ENCODE peak calls at places on chromosome 14, in five cellular contexts. Q is heart right ventricle, B is cardiac fibroblast, E is fibroblast of the aortic adventitia, N is AG10803. R is an unnamed sample.

GRCh38 chr14:37597538-37598084 is 2.2 kb downstream of the TTC6 start:
- DNase-seq in Q (no peak), B (no peak), E (no peak), N (peak), R (no peak)

GRCh38 chr14:91303091-91303923 is 58.8 kb upstream of the GPR68 start:
- DNase-seq in Q (peak), B (peak), E (no peak), N (no peak), R (peak)

GRCh38 chr14:37594916-37595808 is at the start of the genes FOXA1 and TTC6:
- DNase-seq in Q (no peak), B (no peak), E (peak), N (peak), R (peak)

GRCh38 chr14:101914083-101914482 is 50.3 kb upstream of the DYNC1H1 start:
- DNase-seq in Q (no peak), B (no peak), E (no peak), N (no peak), R (no peak)

GRCh38 chr14:105180598-105181528 is at the start of gene NUDT14:
- DNase-seq in Q (peak), B (peak), E (peak), N (peak), R (peak)

GRCh38 chr14:78764240-78764639 is 594.1 kb downstream of the NRXN3 start:
- DNase-seq in Q (no peak), B (peak), E (peak), N (peak), R (no peak)

GRCh38 chr14:69499436-69499835 is 14.9 kb downstream of the PLEKHD1 start:
- DNase-seq in Q (no peak), B (no peak), E (no peak), N (no peak), R (no peak)

GRCh38 chr14:21025374-21026151 is 702 bp upstream of the NDRG2 start:
- DNase-seq in Q (peak), B (no peak), E (no peak), N (no peak), R (no peak)

GRCh38 chr14:101774814-101775213 is 13.3 kb downstream of the PPP2R5C start:
- DNase-seq in Q (no peak), B (no peak), E (no peak), N (no peak), R (no peak)

GRCh38 chr14:71036433-71036832 is 129.2 kb downstream of the PCNX1 start:
- DNase-seq in Q (no peak), B (no peak), E (no peak), N (no peak), R (no peak)

GRCh38 chr14:77041837-77042557 is 13.5 kb upstream of the IRF2BPL start:
- DNase-seq in Q (peak), B (peak), E (peak), N (peak), R (peak)

GRCh38 chr14:73725116-73726024 is 11.2 kb upstream of the PNMA1 start:
- DNase-seq in Q (no peak), B (peak), E (peak), N (no peak), R (peak)

GRCh38 chr14:98886982-98887381 is 385.0 kb downstream of the BCL11B start:
- DNase-seq in Q (no peak), B (no peak), E (no peak), N (no peak), R (no peak)

GRCh38 chr14:96086032-96086431 is 46.9 kb downstream of the C14orf132 start:
- DNase-seq in Q (no peak), B (peak), E (peak), N (peak), R (peak)

GRCh38 chr14:32657081-32657480 is 281.6 kb upstream of the NPAS3 start:
- DNase-seq in Q (peak), B (peak), E (peak), N (peak), R (peak)

GRCh38 chr14:101177301-101178055 is 274.0 kb upstream of the RTL1 start:
- DNase-seq in Q (no peak), B (no peak), E (no peak), N (no peak), R (no peak)

GRCh38 chr14:93239869-93240677 is 33.0 kb downstream of the UBR7 start:
- DNase-seq in Q (no peak), B (peak), E (peak), N (peak), R (peak)

GRCh38 chr14:20607617-20608016 is 16.4 kb upstream of the RNASE12 start:
- DNase-seq in Q (no peak), B (no peak), E (no peak), N (no peak), R (no peak)

GRCh38 chr14:106826833-106827369 is 1300.5 kb downstream of the TMEM121 start:
- DNase-seq in Q (no peak), B (no peak), E (no peak), N (no peak), R (no peak)

GRCh38 chr14:106831322-106831720 is 1304.9 kb downstream of the TMEM121 start:
- DNase-seq in Q (no peak), B (peak), E (no peak), N (no peak), R (no peak)
- H3K4me3 ChIP-seq in Q (no peak), B (no peak), E (no peak), N (no peak), R (no peak)

GRCh38 chr14:56004807-56005579 is 113.2 kb upstream of the PELI2 start:
- DNase-seq in Q (peak), B (peak), E (peak), N (peak), R (peak)

GRCh38 chr14:56004323-56004722 is 113.9 kb upstream of the PELI2 start:
- DNase-seq in Q (no peak), B (no peak), E (no peak), N (no peak), R (no peak)

GRCh38 chr14:56000846-56001245 is 117.4 kb upstream of the PELI2 start:
- DNase-seq in Q (no peak), B (no peak), E (no peak), N (no peak), R (no peak)

GRCh38 chr14:56002316-56002715 is 115.9 kb upstream of the PELI2 start:
- DNase-seq in Q (no peak), B (peak), E (no peak), N (peak), R (no peak)

GRCh38 chr14:56002876-56003625 is 115.2 kb upstream of the PELI2 start:
- DNase-seq in Q (no peak), B (no peak), E (no peak), N (no peak), R (no peak)
- TF ChIP-seq CTCF in Q (no peak), B (no peak), E (no peak), N (no peak), R (no peak)

GRCh38 chr14:80942158-80942738 is 710 bp upstream of the CEP128 start:
- DNase-seq in Q (no peak), B (no peak), E (no peak), N (no peak), R (no peak)

GRCh38 chr14:80941241-80942157 is at the start of gene CEP128:
- DNase-seq in Q (peak), B (peak), E (peak), N (peak), R (peak)

GRCh38 chr14:80944861-80945617 is 3.5 kb upstream of the CEP128 start:
- DNase-seq in Q (no peak), B (no peak), E (no peak), N (no peak), R (no peak)

DNA sequence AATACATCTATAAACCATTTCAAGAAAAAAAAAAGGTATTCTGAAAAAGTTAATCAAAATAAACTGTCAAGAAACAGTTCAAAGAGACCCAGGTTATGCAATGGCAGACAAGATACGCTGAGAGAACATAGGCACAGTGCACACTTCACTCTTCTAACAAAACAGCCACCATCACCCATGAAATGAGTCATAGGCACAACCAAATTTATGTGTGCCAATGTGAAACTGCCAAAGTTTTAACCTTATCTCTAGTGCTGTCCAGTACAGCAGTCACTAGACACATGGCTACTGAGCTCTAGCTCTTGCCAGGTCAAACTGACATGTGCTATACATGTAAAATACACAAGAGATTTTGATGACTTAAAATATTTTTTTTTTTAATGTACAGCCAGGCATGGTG is 1.4 kb downstream of the CEP128 start:
- DNase-seq in Q (no peak), B (no peak), E (no peak), N (no peak), R (no peak)
- H3K4me3 ChIP-seq in Q (no peak), B (no peak), E (no peak), N (no peak), R (no peak)

GRCh38 chr14:61280526-61281185 is 482 bp downstream of the TMEM30B start:
- DNase-seq in Q (peak), B (peak), E (peak), N (peak), R (peak)
- TF ChIP-seq CTCF in Q (peak), B (no peak), E (peak), N (no peak), R (peak)

DNA sequence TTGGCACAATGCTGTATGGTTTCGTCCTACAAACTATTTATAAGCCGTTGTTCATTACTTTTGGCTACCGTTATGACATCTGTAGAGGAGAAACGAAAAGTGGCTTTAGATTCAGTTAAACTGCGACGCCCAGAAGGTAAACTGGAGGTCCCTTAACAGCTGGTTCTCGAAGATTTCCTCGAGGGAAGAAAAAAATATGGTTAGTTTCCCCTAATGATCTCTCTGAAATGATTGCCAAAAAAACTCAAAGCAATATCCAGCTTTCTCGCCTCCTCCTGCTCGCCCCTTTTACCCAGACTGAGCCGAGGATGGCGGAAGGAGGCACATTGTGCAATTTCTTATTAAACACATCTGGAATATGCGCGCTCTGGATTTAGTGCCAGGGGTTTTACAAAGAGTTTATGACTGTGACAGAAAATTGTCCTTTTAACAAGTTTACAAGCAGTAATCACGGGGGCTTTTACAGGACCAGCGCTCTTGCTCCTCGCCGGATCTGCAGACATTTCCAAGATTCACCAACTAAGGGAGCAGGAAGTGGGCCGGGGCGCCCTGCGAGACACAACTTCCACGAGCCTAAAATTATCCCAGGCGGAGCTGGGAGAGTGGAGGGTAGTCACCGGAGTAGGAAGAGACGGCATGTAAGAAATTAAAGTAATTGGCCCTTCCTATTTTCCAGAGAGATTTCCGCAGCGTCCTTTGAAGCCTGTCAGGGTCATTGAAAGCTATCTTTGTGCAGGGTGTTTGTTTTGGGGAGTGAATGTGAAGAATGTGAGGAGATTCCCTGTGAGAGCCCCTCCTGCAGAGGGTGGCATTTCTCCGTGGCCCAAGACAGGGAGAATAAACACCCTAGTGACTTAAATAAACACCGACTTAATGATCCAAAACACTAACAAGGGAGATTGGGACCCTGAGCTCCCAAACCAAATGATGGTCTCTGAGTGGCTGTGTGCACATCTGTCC is 5.6 kb downstream of the SIX1 start:
- DNase-seq in Q (no peak), B (no peak), E (no peak), N (peak), R (no peak)
- H3K4me3 ChIP-seq in Q (no peak), B (no peak), E (no peak), N (peak), R (no peak)

R was measured in fibroblast of villous mesenchyme.